ENCODE peak calls at places on chromosomes 7 and 10, in nine cellular contexts. E, Y, R, N, V, K, H, F and J are unnamed samples.

GRCh38 chr10:88996927-88997326 is 6.3 kb downstream of the FAS start:
- DNase-seq in E (no peak), Y (no peak), R (no peak), N (no peak), V (no peak), K (no peak), H (no peak), F (no peak), J (no peak)

GRCh38 chr7:96931891-96932290 is 73.5 kb upstream of the DLX6 start:
- DNase-seq in E (no peak), Y (no peak), R (no peak), N (no peak), V (no peak), K (no peak), H (no peak), F (no peak), J (no peak)

GRCh38 chr7:137978464-137979237 is 23.2 kb downstream of the CREB3L2 start:
- DNase-seq in E (peak; percentile 98), Y (peak; percentile 97), R (peak; percentile 77), N (no peak), V (no peak), K (no peak), H (peak; percentile 75), F (no peak), J (peak; percentile 95)

GRCh38 chr7:23254051-23254681 is 7.6 kb downstream of the GPNMB start:
- DNase-seq in E (no peak), Y (peak; percentile 42), R (no peak), N (no peak), V (no peak), K (no peak), H (no peak), F (no peak), J (no peak)

GRCh38 chr10:61904711-61905445 is 3.4 kb downstream of the ARID5B start:
- DNase-seq in E (peak; percentile 86), Y (peak; percentile 75), R (peak; percentile 56), N (no peak), V (peak; percentile 36), K (no peak), H (no peak), F (no peak), J (peak; percentile 75)

GRCh38 chr7:87564290-87564963 is 36.3 kb downstream of the ABCB1 start:
- DNase-seq in E (peak; percentile 20), Y (no peak), R (no peak), N (peak; percentile 56), V (peak; percentile 48), K (peak; percentile 24), H (no peak), F (no peak), J (no peak)

GRCh38 chr7:78024591-78024990 is 226.0 kb downstream of the PHTF2 start:
- DNase-seq in E (no peak), Y (no peak), R (no peak), N (no peak), V (no peak), K (no peak), H (no peak), F (no peak), J (no peak)

GRCh38 chr7:77917500-77918262 is 119.1 kb downstream of the PHTF2 start:
- DNase-seq in E (no peak), Y (no peak), R (no peak), N (no peak), V (no peak), K (no peak), H (no peak), F (no peak), J (no peak)

GRCh38 chr7:98420966-98421612 is 20.2 kb upstream of the BAIAP2L1 start:
- DNase-seq in E (peak; percentile 60), Y (peak; percentile 22), R (no peak), N (peak; percentile 93), V (peak; percentile 85), K (peak; percentile 71), H (no peak), F (peak; percentile 84), J (no peak)

GRCh38 chr10:79166741-79167140 is 98.0 kb downstream of the ZMIZ1 start:
- DNase-seq in E (no peak), Y (no peak), R (no peak), N (no peak), V (no peak), K (no peak), H (no peak), F (no peak), J (no peak)

GRCh38 chr10:28777911-28778310 is 100.6 kb downstream of the BAMBI start:
- DNase-seq in E (no peak), Y (no peak), R (no peak), N (no peak), V (no peak), K (no peak), H (no peak), F (no peak), J (no peak)

GRCh38 chr7:1861799-1862458 is 191.9 kb downstream of the ELFN1 start:
- DNase-seq in E (peak; percentile 62), Y (no peak), R (no peak), N (no peak), V (no peak), K (no peak), H (no peak), F (no peak), J (no peak)

GRCh38 chr7:42947531-42947930 is 15.4 kb downstream of the MRPL32 start:
- DNase-seq in E (no peak), Y (peak; percentile 50), R (no peak), N (no peak), V (no peak), K (no peak), H (no peak), F (no peak), J (no peak)

GRCh38 chr7:42953989-42954388 is 21.8 kb downstream of the MRPL32 start:
- DNase-seq in E (no peak), Y (no peak), R (no peak), N (no peak), V (no peak), K (no peak), H (no peak), F (no peak), J (no peak)

GRCh38 chr7:42956062-42956461 is 23.9 kb downstream of the MRPL32 start:
- DNase-seq in E (no peak), Y (no peak), R (no peak), N (no peak), V (no peak), K (no peak), H (no peak), F (no peak), J (no peak)

GRCh38 chr7:42950417-42950816 is 18.2 kb downstream of the MRPL32 start:
- DNase-seq in E (no peak), Y (no peak), R (no peak), N (no peak), V (no peak), K (no peak), H (no peak), F (no peak), J (no peak)

GRCh38 chr7:42952328-42952727 is 20.2 kb downstream of the MRPL32 start:
- DNase-seq in E (no peak), Y (no peak), R (no peak), N (no peak), V (no peak), K (no peak), H (no peak), F (no peak), J (no peak)
- TF ChIP-seq CTCF in E (no peak), Y (no peak), R (no peak), N (no peak), V (no peak), K (no peak), H (no peak), F (no peak), J (no peak)

GRCh38 chr10:31186225-31187010 is 132.6 kb upstream of the ZEB1 start:
- DNase-seq in E (no peak), Y (peak; percentile 40), R (no peak), N (peak; percentile 52), V (no peak), K (peak; percentile 19), H (no peak), F (no peak), J (no peak)
- TF ChIP-seq CTCF in E (no peak), Y (peak; percentile 8), R (no peak), N (no peak), V (no peak), K (no peak), H (no peak), F (no peak), J (peak; percentile 22)

DNA sequence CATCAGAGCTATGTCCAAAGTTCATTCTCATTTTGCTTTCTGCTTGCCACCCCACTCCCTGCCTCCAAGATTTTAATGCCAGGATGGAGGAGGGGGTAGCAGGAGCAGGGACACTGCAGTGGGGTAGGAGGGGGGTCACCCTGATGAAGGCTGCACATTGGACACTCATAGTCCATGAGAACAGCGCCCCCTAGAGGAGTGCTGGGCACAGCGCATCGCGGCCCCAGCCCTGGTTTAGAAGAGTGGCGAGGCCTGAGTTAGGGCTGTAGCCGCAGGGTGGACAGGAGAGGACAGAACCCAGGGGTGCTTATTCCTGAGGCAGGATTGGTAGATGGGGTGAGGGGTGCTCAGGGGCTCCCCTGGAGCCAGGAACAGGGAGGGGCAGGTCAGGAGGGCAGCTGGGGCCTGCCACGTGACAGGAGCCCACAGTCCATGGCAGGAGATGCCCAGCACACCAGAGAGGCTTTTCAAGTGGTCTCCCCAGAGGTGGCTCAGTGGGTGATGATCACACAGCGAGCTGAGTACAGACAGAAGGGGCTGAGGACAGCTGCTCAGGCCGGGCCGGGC is 71.4 kb downstream of the NEURL1 start:
- DNase-seq in E (no peak), Y (no peak), R (no peak), N (peak; percentile 87), V (peak; percentile 62), K (peak; percentile 69), H (peak; percentile 43), F (no peak), J (no peak)
- TF ChIP-seq CTCF in E (peak; percentile 63), Y (peak; percentile 65), R (peak; percentile 57), N (peak; percentile 99), V (peak; percentile 29), K (peak; percentile 98), H (peak; percentile 80), F (peak; percentile 51), J (peak; percentile 89)

DNA sequence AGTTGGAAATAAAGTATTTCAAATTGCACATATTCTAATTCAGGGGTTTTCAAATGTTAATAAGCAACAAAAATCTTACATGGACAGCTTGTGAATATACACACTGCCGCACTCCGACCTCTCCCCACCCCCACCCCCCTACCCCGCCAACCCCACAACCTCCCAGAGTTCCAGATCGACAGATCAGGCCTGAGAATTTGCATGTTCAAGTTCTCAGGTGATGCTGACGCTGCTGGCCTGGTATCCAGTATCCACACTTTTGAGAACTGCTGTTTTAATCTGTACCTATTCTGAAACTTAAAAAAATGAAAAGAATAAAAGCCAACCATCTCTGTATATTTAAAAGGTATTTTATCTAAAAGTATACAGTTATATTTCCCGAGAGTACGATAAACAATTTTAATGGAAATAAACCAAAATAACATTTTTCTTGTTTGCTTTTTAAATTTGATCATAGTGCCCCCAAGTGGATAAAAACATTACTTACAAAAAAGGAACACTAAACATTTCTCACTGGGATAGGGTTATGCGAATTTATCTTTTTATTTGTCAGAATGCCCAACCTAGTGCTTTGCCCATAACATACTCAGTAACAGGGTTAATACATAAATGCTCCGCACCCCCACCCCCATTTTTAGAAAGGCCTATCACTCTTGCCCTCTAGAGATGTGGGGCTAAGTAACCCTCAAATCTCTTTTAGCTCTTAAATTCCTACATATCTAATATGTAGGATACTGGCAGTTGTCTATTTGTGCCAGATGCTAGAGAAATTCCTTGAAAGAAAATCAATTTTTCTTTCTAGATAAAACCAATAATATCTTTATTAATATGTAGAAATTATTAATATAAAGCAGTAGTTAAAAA is 166.3 kb downstream of the RNF133 start:
- DNase-seq in E (peak; percentile 1), Y (peak; percentile 27), R (no peak), N (peak; percentile 19), V (no peak), K (no peak), H (no peak), F (no peak), J (peak; percentile 5)
- TF ChIP-seq CTCF in E (peak; percentile 17), Y (no peak), R (peak; percentile 39), N (peak; percentile 52), V (no peak), K (peak; percentile 78), H (no peak), F (peak; percentile 28), J (peak; percentile 76)

GRCh38 chr10:48309711-48310226 is 3.3 kb downstream of the MAPK8 start:
- DNase-seq in E (peak; percentile 40), Y (peak; percentile 69), R (no peak), N (no peak), V (no peak), K (no peak), H (no peak), F (no peak), J (peak; percentile 77)
- TF ChIP-seq CTCF in E (no peak), Y (no peak), R (peak; percentile 19), N (no peak), V (no peak), K (no peak), H (no peak), F (no peak), J (peak; percentile 58)